ENCODE peak calls at places on chromosomes 3 and 15, in four cellular contexts. N is Peyer's patch, Q is endothelial cell of umbilical vein, D is body of pancreas. Z is an unnamed sample.

GRCh38 chr3:25719321-25719720 is 54.6 kb upstream of the TOP2B start:
- DNase-seq in N (no peak), Q (no peak), D (no peak), Z (no peak)

GRCh38 chr15:59691194-59691805 is 2.2 kb upstream of the BNIP2 start:
- DNase-seq in N (no peak), Q (peak; percentile 78), D (peak; percentile 70), Z (no peak)

GRCh38 chr3:132556467-132557159 is 40.5 kb upstream of the ACKR4 start:
- DNase-seq in N (no peak), Q (peak; percentile 28), D (peak; percentile 44), Z (no peak)

GRCh38 chr3:170633573-170633972 is 47.7 kb upstream of the SLC7A14 start:
- DNase-seq in N (no peak), Q (no peak), D (no peak), Z (no peak)

GRCh38 chr3:50136714-50137405 is 18.3 kb upstream of the SEMA3F start:
- DNase-seq in N (no peak), Q (no peak), D (no peak), Z (no peak)

GRCh38 chr15:89550427-89550826 is 24.8 kb upstream of the TICRR start:
- DNase-seq in N (no peak), Q (no peak), D (no peak), Z (no peak)

GRCh38 chr3:133661454-133662255 is at the start of gene TOPBP1:
- DNase-seq in N (peak; percentile 87), Q (peak; percentile 69), D (peak; percentile 81), Z (peak; percentile 91)

GRCh38 chr3:120394343-120394742 is 45.2 kb upstream of the LRRC58 start:
- DNase-seq in N (no peak), Q (no peak), D (no peak), Z (no peak)

GRCh38 chr15:25763206-25763880 is 99.8 kb downstream of the ATP10A start:
- DNase-seq in N (no peak), Q (no peak), D (no peak), Z (no peak)

GRCh38 chr3:125061170-125061569 is 5.4 kb upstream of the HEG1 start:
- DNase-seq in N (no peak), Q (no peak), D (peak; percentile 39), Z (no peak)

GRCh38 chr15:100879461-100880138 is at the start of gene ALDH1A3:
- DNase-seq in N (no peak), Q (no peak), D (peak; percentile 62), Z (peak; percentile 60)

GRCh38 chr3:152382312-152383135 is 113.8 kb downstream of the MBNL1 start:
- DNase-seq in N (no peak), Q (peak; percentile 67), D (no peak), Z (no peak)

GRCh38 chr3:177603137-177603603 is 405.9 kb upstream of the TBL1XR1 start:
- DNase-seq in N (no peak), Q (peak; percentile 34), D (no peak), Z (no peak)

GRCh38 chr3:142664311-142664710 is 59.5 kb upstream of the TRPC1 start:
- DNase-seq in N (no peak), Q (no peak), D (no peak), Z (no peak)

GRCh38 chr3:194326192-194327029 is 24.7 kb downstream of the CPN2 start:
- DNase-seq in N (no peak), Q (no peak), D (no peak), Z (no peak)

GRCh38 chr15:44102675-44103254 is 92.3 kb downstream of the FRMD5 start:
- DNase-seq in N (no peak), Q (peak; percentile 97), D (peak; percentile 58), Z (no peak)

GRCh38 chr15:60932051-60932915 is 296.8 kb downstream of the RORA start:
- DNase-seq in N (no peak), Q (no peak), D (no peak), Z (peak; percentile 77)

GRCh38 chr3:59510576-59510975 is 460.8 kb upstream of the CFAP20DC start:
- DNase-seq in N (no peak), Q (no peak), D (no peak), Z (no peak)

GRCh38 chr15:58489693-58490404 is 58.1 kb downstream of the LIPC start:
- DNase-seq in N (no peak), Q (no peak), D (no peak), Z (no peak)

GRCh38 chr3:13217736-13218540 is 144.7 kb upstream of the IQSEC1 start:
- DNase-seq in N (no peak), Q (no peak), D (no peak), Z (no peak)

GRCh38 chr3:32626650-32627049 is 56.0 kb upstream of the DYNC1LI1 start:
- DNase-seq in N (no peak), Q (no peak), D (no peak), Z (no peak)

GRCh38 chr15:101024709-101025108 is 105.6 kb downstream of the LRRK1 start:
- DNase-seq in N (no peak), Q (no peak), D (no peak), Z (peak; percentile 50)

GRCh38 chr3:104349836-104350235 is 1016.9 kb upstream of the ALCAM start:
- DNase-seq in N (no peak), Q (no peak), D (no peak), Z (no peak)

GRCh38 chr3:72891053-72891855 is 3.4 kb downstream of the GXYLT2 start:
- DNase-seq in N (no peak), Q (no peak), D (peak; percentile 46), Z (peak; percentile 67)

GRCh38 chr3:161409069-161409468 is 37.8 kb upstream of the SPTSSB start:
- DNase-seq in N (no peak), Q (peak; percentile 61), D (peak; percentile 37), Z (no peak)

DNA sequence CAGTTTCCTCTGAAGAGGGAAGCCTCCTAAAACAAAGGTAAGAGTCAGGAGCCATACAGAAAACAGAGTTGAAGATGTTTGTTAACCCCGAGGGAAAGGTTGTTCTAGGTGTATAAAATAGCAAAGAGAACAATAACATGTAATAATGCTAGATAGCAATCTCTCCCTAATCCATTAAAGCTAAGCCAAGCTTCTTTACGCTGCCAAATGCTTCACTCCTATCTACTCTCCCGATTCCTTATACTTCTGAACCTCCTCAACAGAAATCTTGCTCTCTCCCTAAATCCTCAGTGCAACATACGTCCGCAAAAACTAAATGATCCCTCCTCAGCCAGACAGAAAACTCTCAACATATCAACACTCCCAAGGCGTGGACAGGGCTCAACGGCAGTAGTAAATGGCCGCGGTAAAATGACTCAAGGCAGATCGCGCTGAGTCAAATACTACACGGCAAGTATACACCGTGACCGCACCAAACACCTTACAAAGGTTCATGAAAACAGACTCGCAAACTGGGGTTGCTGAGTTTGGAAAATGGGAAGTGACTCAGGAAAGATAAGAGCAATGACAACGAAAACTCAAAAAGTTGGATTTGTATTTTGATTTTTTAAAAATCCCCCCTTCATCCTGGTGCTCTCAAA is 685 bp downstream of the CLDND1 start:
- DNase-seq in N (peak; percentile 52), Q (peak; percentile 74), D (peak; percentile 70), Z (peak; percentile 71)
- TF ChIP-seq POLR2A in N (no peak), Q (no peak), D (no peak), Z (no peak)

GRCh38 chr3:154795046-154795445 is 285.1 kb upstream of the MME start:
- DNase-seq in N (no peak), Q (no peak), D (no peak), Z (no peak)
- H3K27ac ChIP-seq in N (no peak overlapping the region), Q (no peak overlapping the region), D (no peak overlapping the region), Z (no peak overlapping the region)

GRCh38 chr15:40381818-40382529 is 547 bp upstream of the KNSTRN start:
- DNase-seq in N (no peak), Q (no peak), D (no peak), Z (no peak)

GRCh38 chr15:40379374-40379773 is 3.1 kb upstream of the KNSTRN start:
- DNase-seq in N (no peak), Q (no peak), D (peak; percentile 50), Z (no peak)

GRCh38 chr15:40379853-40380252 is 2.7 kb upstream of the KNSTRN start:
- DNase-seq in N (no peak), Q (peak; percentile 75), D (peak; percentile 71), Z (no peak)

GRCh38 chr15:40380636-40381035 is 1.9 kb upstream of the KNSTRN start:
- DNase-seq in N (no peak), Q (no peak), D (no peak), Z (no peak)

GRCh38 chr15:40382580-40383456 is at the start of gene KNSTRN:
- DNase-seq in N (peak; percentile 89), Q (peak; percentile 87), D (peak; percentile 95), Z (peak; percentile 95)
- TF ChIP-seq POLR2A in N (no peak), Q (peak; percentile 18), D (peak; percentile 49), Z (no peak)

GRCh38 chr15:68699124-68699880 is 120.5 kb downstream of the CORO2B start:
- DNase-seq in N (no peak), Q (no peak), D (no peak), Z (no peak)
- H3K27ac ChIP-seq in N (no peak overlapping the region), Q (no peak overlapping the region), D (no peak overlapping the region), Z (no peak overlapping the region)